ENCODE peak calls at places on chromosome 9, in four cellular contexts. W, F, Y and P are unnamed samples.

GRCh38 chr9:8259028-8259427 is 459.4 kb upstream of the DMAC1 start:
- DNase-seq in F (no peak), Y (no peak), W (no peak), P (no peak)

GRCh38 chr9:72979405-72980100 is 26.7 kb upstream of the ALDH1A1 start:
- DNase-seq in F (no peak), W (no peak), Y (peak; percentile 75), P (no peak)

GRCh38 chr9:134357631-134358025 is 31.4 kb downstream of the RXRA start:
- DNase-seq in F (no peak), Y (no peak), W (no peak), P (no peak)

GRCh38 chr9:118578467-118578866 is 790.8 kb downstream of the BRINP1 start:
- DNase-seq in Y (no peak), F (no peak), W (peak; percentile 32), P (no peak)

GRCh38 chr9:35789541-35789940 is 1.9 kb upstream of the NPR2 start:
- DNase-seq in F (no peak), Y (no peak), W (no peak), P (no peak)

GRCh38 chr9:79757906-79758669 is 186.3 kb downstream of the TLE4 start:
- DNase-seq in W (peak; percentile 33), F (no peak), Y (peak; percentile 10), P (no peak)

GRCh38 chr9:2159521-2160417 is 144.6 kb downstream of the SMARCA2 start:
- DNase-seq in F (no peak), W (peak; percentile 58), Y (peak; percentile 10), P (no peak)

GRCh38 chr9:108844856-108845255 is 10.9 kb downstream of the ACTL7B start:
- DNase-seq in Y (no peak), F (no peak), W (no peak), P (no peak)

GRCh38 chr9:8486095-8486494 is 686.5 kb upstream of the DMAC1 start:
- DNase-seq in Y (peak; percentile 13), F (peak; percentile 28), W (peak; percentile 68), P (no peak)

GRCh38 chr9:131618785-131619184 is 73.5 kb downstream of the PRRT1B start:
- DNase-seq in F (no peak), Y (no peak), W (no peak), P (no peak)

GRCh38 chr9:125511780-125512179 is 195.2 kb downstream of the MAPKAP1 start:
- DNase-seq in F (no peak), Y (no peak), W (no peak), P (no peak)

GRCh38 chr9:109315889-109316640 is 4.8 kb downstream of the EPB41L4B start:
- DNase-seq in Y (peak; percentile 91), W (peak; percentile 56), F (peak; percentile 96), P (no peak)

GRCh38 chr9:99274511-99274910 is 52.4 kb downstream of the SEC61B start:
- DNase-seq in W (no peak), Y (no peak), F (no peak), P (no peak)

GRCh38 chr9:6644346-6645152 is 980 bp downstream of the GLDC start:
- DNase-seq in Y (no peak), W (no peak), F (no peak), P (no peak)

GRCh38 chr9:102728946-102729345 is 266.2 kb upstream of the CYLC2 start:
- DNase-seq in W (no peak), Y (no peak), F (no peak), P (no peak)

GRCh38 chr9:118091221-118091620 is 387.0 kb downstream of the TLR4 start:
- DNase-seq in W (no peak), Y (no peak), F (no peak), P (no peak)

GRCh38 chr9:84141762-84142370 is 161.3 kb downstream of the RMI1 start:
- DNase-seq in Y (no peak), F (no peak), W (no peak), P (no peak)

GRCh38 chr9:88988796-88989641 is 2.2 kb upstream of the S1PR3 start:
- DNase-seq in Y (no peak), F (no peak), W (peak; percentile 55), P (no peak)

GRCh38 chr9:113210815-113211214 is 10.3 kb downstream of the FKBP15 start:
- DNase-seq in F (no peak), W (no peak), Y (no peak), P (no peak)

GRCh38 chr9:131111854-131112311 is 13.5 kb upstream of the NUP214 start:
- DNase-seq in Y (no peak), F (no peak), W (no peak), P (no peak)

GRCh38 chr9:17571825-17572224 is 7.0 kb upstream of the SH3GL2 start:
- DNase-seq in W (no peak), F (no peak), Y (no peak), P (no peak)

GRCh38 chr9:3243676-3244075 is 282.1 kb downstream of the RFX3 start:
- DNase-seq in Y (no peak), F (no peak), W (no peak), P (no peak)

GRCh38 chr9:92716557-92716956 is 46.6 kb upstream of the IPPK start:
- DNase-seq in Y (peak; percentile 42), F (peak; percentile 74), W (peak; percentile 29), P (no peak)

GRCh38 chr9:37859043-37859442 is 44.9 kb downstream of the SLC25A51 start:
- DNase-seq in Y (peak; percentile 25), F (no peak), W (peak; percentile 37), P (no peak)

GRCh38 chr9:78298046-78298511 is 1.2 kb downstream of the PSAT1 start:
- DNase-seq in W (no peak), F (no peak), Y (no peak), P (no peak)

DNA sequence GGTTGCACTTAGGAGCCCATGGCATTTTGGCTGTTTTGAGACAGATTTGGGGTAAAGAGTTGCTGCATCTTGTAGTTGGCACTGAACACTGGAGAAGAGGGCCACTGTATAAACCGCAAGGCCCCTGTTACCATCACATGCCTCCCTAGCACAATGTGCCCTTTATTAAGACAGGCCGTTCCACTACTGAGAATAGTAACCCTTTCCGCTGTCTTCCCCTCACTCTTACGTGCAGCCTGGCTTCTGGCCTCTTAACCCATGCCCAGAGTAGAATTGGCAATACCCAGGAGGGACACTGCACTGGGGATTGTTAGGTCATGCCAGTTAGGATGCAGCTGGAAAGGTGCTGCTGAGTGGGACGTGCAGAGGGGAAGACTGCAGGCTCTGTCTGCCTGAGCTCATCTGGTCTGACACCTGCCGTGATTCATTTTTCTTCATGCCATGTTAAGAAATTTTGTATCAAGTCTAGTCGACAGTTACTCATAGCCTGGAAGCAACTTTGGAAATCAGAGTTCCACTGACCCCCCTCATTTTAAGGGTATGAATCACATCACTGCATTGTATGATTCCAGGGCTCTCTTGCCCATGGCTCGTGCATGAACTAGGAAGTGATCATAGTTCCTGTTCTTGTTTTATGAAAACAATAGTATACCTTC is 146.9 kb upstream of the DMRT1 start:
- DNase-seq in Y (peak; percentile 72), W (peak; percentile 70), F (no peak), P (peak; percentile 60)
- H3K27ac ChIP-seq in Y (peak overlapping the region; percentile 78), W (peak overlapping the region; percentile 97), F (peak overlapping the region; percentile 80), P (peak overlapping the region; percentile 83)

GRCh38 chr9:23824241-23825142 is 1.5 kb downstream of the ELAVL2 start:
- DNase-seq in Y (no peak), F (no peak), W (no peak), P (no peak)

GRCh38 chr9:23826120-23826629 is at the start of gene ELAVL2:
- DNase-seq in W (peak; percentile 91), F (peak; percentile 65), Y (peak; percentile 99), P (peak; percentile 79)

GRCh38 chr9:23822331-23823169 is 3.5 kb downstream of the ELAVL2 start:
- DNase-seq in F (no peak), W (no peak), Y (no peak), P (no peak)

GRCh38 chr9:23825143-23825531 is 903 bp downstream of the ELAVL2 start:
- DNase-seq in Y (no peak), F (no peak), W (no peak), P (no peak)

GRCh38 chr9:23825700-23826099 is 340 bp downstream of the ELAVL2 start:
- DNase-seq in W (peak; percentile 0), Y (no peak), F (no peak), P (no peak)
- H3K27ac ChIP-seq in W (no peak overlapping the region), Y (peak overlapping the region; percentile 18), F (no peak overlapping the region), P (no peak overlapping the region)

DNA sequence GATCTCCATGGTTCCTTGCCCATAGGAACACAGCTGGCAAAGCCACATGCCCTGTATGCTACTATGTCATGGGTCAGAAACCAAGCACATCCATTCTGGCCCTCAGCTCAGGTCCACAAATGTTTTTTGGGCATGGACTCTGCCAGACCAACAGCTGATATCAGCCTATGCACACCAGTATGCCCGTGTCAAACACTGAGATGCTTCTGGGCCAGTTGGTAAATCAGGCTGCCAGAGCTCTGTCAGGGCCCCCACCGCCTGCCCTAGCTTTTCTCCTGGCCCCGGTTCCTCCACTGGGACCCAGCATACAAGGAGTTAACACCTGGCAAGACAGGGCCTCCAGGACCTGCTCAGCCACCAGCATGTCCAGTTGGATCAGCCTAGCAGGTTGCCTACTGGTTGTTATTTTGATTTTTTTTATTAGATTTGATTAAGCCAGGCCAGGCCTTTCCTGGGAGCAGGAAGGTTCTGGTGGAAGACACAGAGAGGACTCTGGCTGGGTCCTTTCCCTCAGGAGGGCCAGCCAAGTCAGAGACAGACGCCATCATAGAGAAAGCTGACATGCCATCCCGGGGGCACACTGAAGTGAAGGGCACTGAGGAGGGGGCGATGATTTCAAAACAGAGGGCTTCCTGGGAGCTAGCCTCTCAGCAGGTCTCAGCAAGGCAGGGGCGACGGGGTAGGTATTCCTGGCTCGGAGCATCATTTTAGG is 65.8 kb downstream of the TSTD2 start:
- DNase-seq in F (no peak), Y (no peak), W (no peak), P (no peak)
- H3K27ac ChIP-seq in F (no peak overlapping the region), Y (no peak overlapping the region), W (no peak overlapping the region), P (no peak overlapping the region)

GRCh38 chr9:129036241-129036922 is at the start of gene MIGA2:
- DNase-seq in Y (peak; percentile 99), F (peak; percentile 98), W (peak; percentile 99), P (peak; percentile 98)
- H3K27ac ChIP-seq in Y (peak within 1 kb of the TSS; percentile 74), F (peak within 1 kb of the TSS; percentile 79), W (peak within 1 kb of the TSS; percentile 59), P (peak within 1 kb of the TSS; percentile 57)

DNA sequence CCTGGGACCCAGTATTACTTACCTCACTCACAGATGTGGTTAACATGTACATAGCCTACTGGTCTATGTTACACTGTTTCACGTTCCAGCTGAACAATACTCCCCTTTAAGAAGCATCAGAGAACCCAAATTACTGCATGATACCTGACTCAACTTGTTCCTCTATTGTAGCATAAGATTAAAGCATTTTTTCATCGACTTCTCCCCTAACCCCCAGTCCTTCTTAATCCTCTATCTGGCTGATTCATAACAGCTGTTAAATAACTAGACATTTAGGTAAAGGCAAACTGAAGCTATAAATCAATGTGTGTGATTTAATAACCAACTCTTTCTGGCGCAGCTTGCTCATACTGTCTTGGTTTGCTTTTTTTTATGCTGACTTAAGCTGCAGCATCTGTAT is 94.2 kb upstream of the MTAP start:
- DNase-seq in Y (no peak), F (no peak), W (peak; percentile 12), P (no peak)
- H3K27ac ChIP-seq in Y (no peak overlapping the region), F (no peak overlapping the region), W (no peak overlapping the region), P (no peak overlapping the region)